ENCODE peak calls at places on chromosomes 5 and 9, in four cellular contexts. H, L, S and E are unnamed samples.
A peak's percentile ranks its signal among the peaks of the same experiment; 100 is the strongest.

GRCh38 chr5:163105456-163105855 is 331.9 kb upstream of the CCNG1 start:
- DNase-seq in H (peak; percentile 72), L (no peak), S (no peak), E (no peak)

GRCh38 chr5:105283134-105283533 is 1720.5 kb upstream of the NUDT12 start:
- DNase-seq in H (no peak), L (no peak), S (no peak), E (no peak)

GRCh38 chr5:45893309-45893708 is 197.1 kb upstream of the HCN1 start:
- DNase-seq in H (no peak), L (no peak), S (no peak), E (no peak)

GRCh38 chr5:127863161-127863560 is 160.0 kb downstream of the CCDC192 start:
- DNase-seq in H (no peak), L (no peak), S (no peak), E (no peak)

GRCh38 chr9:90838098-90838497 is 36.5 kb downstream of the SYK start:
- DNase-seq in H (peak; percentile 18), L (no peak), S (no peak), E (no peak)

GRCh38 chr5:159510282-159510681 is 180.0 kb upstream of the IL12B start:
- DNase-seq in H (peak; percentile 59), L (no peak), S (no peak), E (peak; percentile 87)

GRCh38 chr5:8644377-8644776 is 775.4 kb downstream of the MTRR start:
- DNase-seq in H (no peak), L (no peak), S (no peak), E (no peak)

GRCh38 chr9:27181381-27181780 is 72.4 kb downstream of the TEK start:
- DNase-seq in H (peak; percentile 90), L (no peak), S (no peak), E (no peak)

GRCh38 chr5:134446938-134447337 is 35.3 kb upstream of the CDKN2AIPNL start:
- DNase-seq in H (no peak), L (no peak), S (no peak), E (no peak)

GRCh38 chr5:146340260-146341081 is 1.8 kb downstream of the POU4F3 start:
- DNase-seq in H (peak; percentile 73), L (no peak), S (peak; percentile 39), E (peak; percentile 81)

GRCh38 chr5:10515492-10515891 is 48.4 kb upstream of the ANKRD33B start:
- DNase-seq in H (no peak), L (no peak), S (no peak), E (no peak)

GRCh38 chr9:107712390-107712789 is 222.8 kb upstream of the KLF4 start:
- DNase-seq in H (peak; percentile 91), L (no peak), S (no peak), E (peak; percentile 51)

GRCh38 chr9:133539434-133539833 is 4.9 kb downstream of the ADAMTSL2 start:
- DNase-seq in H (no peak), L (no peak), S (peak; percentile 56), E (no peak)

GRCh38 chr5:44389410-44389879 is at the start of gene FGF10:
- DNase-seq in H (peak; percentile 5), L (no peak), S (no peak), E (peak; percentile 15)

GRCh38 chr5:173499471-173500212 is 116.8 kb downstream of the BOD1 start:
- DNase-seq in H (no peak), L (no peak), S (no peak), E (no peak)

GRCh38 chr9:92668746-92669526 is 995 bp downstream of the IPPK start:
- DNase-seq in H (peak; percentile 79), L (peak; percentile 28), S (no peak), E (peak; percentile 89)

GRCh38 chr5:139561655-139562451 is 714 bp downstream of the UBE2D2 start:
- DNase-seq in H (peak; percentile 44), L (peak; percentile 47), S (peak; percentile 66), E (peak; percentile 70)

GRCh38 chr5:1010181-1010510 is 1.5 kb downstream of the NKD2 start:
- DNase-seq in H (no peak), L (no peak), S (no peak), E (no peak)

GRCh38 chr9:17075758-17076485 is 58.9 kb upstream of the CNTLN start:
- DNase-seq in H (no peak), L (no peak), S (no peak), E (no peak)

GRCh38 chr5:159089675-159090074 is 10.0 kb downstream of the EBF1 start:
- DNase-seq in H (no peak), L (no peak), S (no peak), E (no peak)

GRCh38 chr5:67578011-67578410 is 381.4 kb upstream of the CD180 start:
- DNase-seq in H (no peak), L (no peak), S (no peak), E (no peak)

GRCh38 chr5:115494570-115495289 is 49.8 kb downstream of the FEM1C start:
- DNase-seq in H (no peak), L (no peak), S (no peak), E (no peak)

GRCh38 chr9:73847536-73847935 is 649.6 kb upstream of the RORB start:
- DNase-seq in H (no peak), L (no peak), S (no peak), E (no peak)

GRCh38 chr5:143002459-143003327 is 232.5 kb downstream of the ARHGAP26 start:
- DNase-seq in H (peak; percentile 56), L (no peak), S (no peak), E (peak; percentile 47)

GRCh38 chr9:135562235-135562745 is 734 bp downstream of the PAEP start:
- DNase-seq in H (no peak), L (no peak), S (no peak), E (no peak)

GRCh38 chr9:78316151-78316892 is 19.4 kb downstream of the PSAT1 start:
- DNase-seq in H (no peak), L (no peak), S (no peak), E (no peak)

GRCh38 chr9:1536522-1537170 is 478.5 kb upstream of the SMARCA2 start:
- DNase-seq in H (no peak), L (no peak), S (no peak), E (no peak)

GRCh38 chr5:59665086-59665831 is 228.3 kb downstream of the PDE4D start:
- DNase-seq in H (peak; percentile 42), L (no peak), S (no peak), E (no peak)

GRCh38 chr5:56152437-56152836 is 80.7 kb downstream of the ANKRD55 start:
- DNase-seq in H (no peak), L (no peak), S (no peak), E (no peak)